ENCODE peak calls at places on chromosomes 4 and X, in eight cellular contexts. One of them, this sample, is unnamed.

GRCh38 chr4:109916003-109916399 is 3.3 kb downstream of the EGF start:
- DNase-seq in neural crest cell: no peak
- DNase-seq in NB4: no peak
- DNase-seq in psoas muscle: no peak
- DNase-seq in Daoy: no peak
- DNase-seq in EL: no peak
- DNase-seq in choroid plexus epithelial cell: no peak
- DNase-seq in NCI-H2081: no peak
- DNase-seq in this sample: peak; percentile 7

GRCh38 chr4:15001248-15001824 is 945 bp upstream of the CPEB2 start:
- DNase-seq in neural crest cell: peak; percentile 18
- DNase-seq in NB4: peak; percentile 84
- DNase-seq in psoas muscle: peak; percentile 85
- DNase-seq in Daoy: peak; percentile 67
- DNase-seq in EL: peak; percentile 84
- DNase-seq in choroid plexus epithelial cell: peak; percentile 96
- DNase-seq in NCI-H2081: peak; percentile 61
- DNase-seq in this sample: peak; percentile 92

GRCh38 chr4:56388311-56388710 is 1.0 kb upstream of the AASDH start:
- DNase-seq in neural crest cell: no peak
- DNase-seq in NB4: peak; percentile 40
- DNase-seq in psoas muscle: no peak
- DNase-seq in Daoy: no peak
- DNase-seq in EL: peak; percentile 1
- DNase-seq in choroid plexus epithelial cell: no peak
- DNase-seq in NCI-H2081: no peak
- DNase-seq in this sample: no peak

GRCh38 chrX:38985375-38985774 is 184.1 kb downstream of the MID1IP1 start:
- DNase-seq in neural crest cell: no peak
- DNase-seq in NB4: peak; percentile 58
- DNase-seq in psoas muscle: no peak
- DNase-seq in Daoy: no peak
- DNase-seq in EL: peak; percentile 1
- DNase-seq in choroid plexus epithelial cell: peak; percentile 30
- DNase-seq in NCI-H2081: no peak
- DNase-seq in this sample: peak; percentile 5

GRCh38 chrX:114127411-114128025 is 456.4 kb upstream of the HTR2C start:
- DNase-seq in neural crest cell: no peak
- DNase-seq in NB4: no peak
- DNase-seq in psoas muscle: no peak
- DNase-seq in Daoy: no peak
- DNase-seq in EL: no peak
- DNase-seq in choroid plexus epithelial cell: no peak
- DNase-seq in NCI-H2081: no peak
- DNase-seq in this sample: no peak

GRCh38 chrX:110241816-110242215 is 76.1 kb downstream of the AMMECR1 start:
- DNase-seq in neural crest cell: no peak
- DNase-seq in NB4: no peak
- DNase-seq in psoas muscle: no peak
- DNase-seq in Daoy: peak; percentile 2
- DNase-seq in EL: peak; percentile 4
- DNase-seq in choroid plexus epithelial cell: peak; percentile 44
- DNase-seq in NCI-H2081: peak; percentile 28
- DNase-seq in this sample: no peak

GRCh38 chr4:85783483-85783882 is 308.5 kb downstream of the ARHGAP24 start:
- DNase-seq in neural crest cell: no peak
- DNase-seq in NB4: no peak
- DNase-seq in psoas muscle: no peak
- DNase-seq in Daoy: peak; percentile 41
- DNase-seq in EL: peak; percentile 93
- DNase-seq in choroid plexus epithelial cell: peak; percentile 92
- DNase-seq in NCI-H2081: no peak
- DNase-seq in this sample: peak; percentile 89

GRCh38 chr4:118032691-118033090 is 1.6 kb upstream of the NDST3 start:
- DNase-seq in neural crest cell: no peak
- DNase-seq in NB4: no peak
- DNase-seq in psoas muscle: no peak
- DNase-seq in Daoy: peak; percentile 69
- DNase-seq in EL: no peak
- DNase-seq in choroid plexus epithelial cell: peak; percentile 4
- DNase-seq in NCI-H2081: peak; percentile 5
- DNase-seq in this sample: peak; percentile 29

GRCh38 chr4:15711762-15712161 is 8.9 kb downstream of the BST1 start:
- DNase-seq in neural crest cell: no peak
- DNase-seq in NB4: no peak
- DNase-seq in psoas muscle: no peak
- DNase-seq in Daoy: no peak
- DNase-seq in EL: no peak
- DNase-seq in choroid plexus epithelial cell: no peak
- DNase-seq in NCI-H2081: no peak
- DNase-seq in this sample: no peak

GRCh38 chrX:42704454-42704853 is 73.5 kb downstream of the PPP1R2C start:
- DNase-seq in neural crest cell: no peak
- DNase-seq in NB4: no peak
- DNase-seq in psoas muscle: no peak
- DNase-seq in Daoy: no peak
- DNase-seq in EL: peak; percentile 1
- DNase-seq in choroid plexus epithelial cell: peak; percentile 15
- DNase-seq in NCI-H2081: no peak
- DNase-seq in this sample: no peak

GRCh38 chrX:29824176-29824906 is 391.0 kb upstream of the MAGEB2 start:
- DNase-seq in neural crest cell: no peak
- DNase-seq in NB4: no peak
- DNase-seq in psoas muscle: no peak
- DNase-seq in Daoy: no peak
- DNase-seq in EL: no peak
- DNase-seq in choroid plexus epithelial cell: no peak
- DNase-seq in NCI-H2081: no peak
- DNase-seq in this sample: no peak

GRCh38 chr4:91758487-91758886 is 545.3 kb upstream of the GRID2 start:
- DNase-seq in neural crest cell: no peak
- DNase-seq in NB4: no peak
- DNase-seq in psoas muscle: no peak
- DNase-seq in Daoy: no peak
- DNase-seq in EL: no peak
- DNase-seq in choroid plexus epithelial cell: peak; percentile 69
- DNase-seq in NCI-H2081: no peak
- DNase-seq in this sample: peak; percentile 79

GRCh38 chrX:56802921-56803848 is 74.1 kb downstream of the NBDY start:
- DNase-seq in neural crest cell: peak; percentile 22
- DNase-seq in NB4: peak; percentile 55
- DNase-seq in psoas muscle: peak; percentile 94
- DNase-seq in Daoy: peak; percentile 47
- DNase-seq in EL: no peak
- DNase-seq in choroid plexus epithelial cell: peak; percentile 65
- DNase-seq in NCI-H2081: peak; percentile 49
- DNase-seq in this sample: peak; percentile 49

GRCh38 chrX:150573702-150574101 is 5.3 kb downstream of the MTM1 start:
- DNase-seq in neural crest cell: no peak
- DNase-seq in NB4: no peak
- DNase-seq in psoas muscle: no peak
- DNase-seq in Daoy: no peak
- DNase-seq in EL: no peak
- DNase-seq in choroid plexus epithelial cell: no peak
- DNase-seq in NCI-H2081: no peak
- DNase-seq in this sample: no peak

GRCh38 chrX:153761863-153762262 is 2.2 kb upstream of the PLXNB3 start:
- DNase-seq in neural crest cell: no peak
- DNase-seq in NB4: no peak
- DNase-seq in psoas muscle: no peak
- DNase-seq in Daoy: no peak
- DNase-seq in EL: no peak
- DNase-seq in choroid plexus epithelial cell: no peak
- DNase-seq in NCI-H2081: no peak
- DNase-seq in this sample: no peak

GRCh38 chrX:10615931-10616780 is 4.2 kb downstream of the MID1 start:
- DNase-seq in neural crest cell: no peak
- DNase-seq in NB4: peak; percentile 43
- DNase-seq in psoas muscle: no peak
- DNase-seq in Daoy: peak; percentile 53
- DNase-seq in EL: peak; percentile 61
- DNase-seq in choroid plexus epithelial cell: peak; percentile 82
- DNase-seq in NCI-H2081: peak; percentile 72
- DNase-seq in this sample: peak; percentile 69

GRCh38 chrX:13046035-13046851 is 1.8 kb upstream of the FAM9C start:
- DNase-seq in neural crest cell: no peak
- DNase-seq in NB4: no peak
- DNase-seq in psoas muscle: no peak
- DNase-seq in Daoy: no peak
- DNase-seq in EL: no peak
- DNase-seq in choroid plexus epithelial cell: no peak
- DNase-seq in NCI-H2081: no peak
- DNase-seq in this sample: peak; percentile 59

GRCh38 chr4:8532245-8532781 is 47.9 kb upstream of the GPR78 start:
- DNase-seq in neural crest cell: no peak
- DNase-seq in NB4: no peak
- DNase-seq in psoas muscle: peak; percentile 14
- DNase-seq in Daoy: no peak
- DNase-seq in EL: no peak
- DNase-seq in choroid plexus epithelial cell: no peak
- DNase-seq in NCI-H2081: no peak
- DNase-seq in this sample: no peak

GRCh38 chr4:15938182-15938581 is 358 bp downstream of the FGFBP1 start:
- DNase-seq in neural crest cell: no peak
- DNase-seq in NB4: no peak
- DNase-seq in psoas muscle: no peak
- DNase-seq in Daoy: peak; percentile 33
- DNase-seq in EL: no peak
- DNase-seq in choroid plexus epithelial cell: no peak
- DNase-seq in NCI-H2081: peak; percentile 19
- DNase-seq in this sample: no peak

GRCh38 chrX:47573334-47574095 is 8.7 kb upstream of the TIMP1 start:
- DNase-seq in neural crest cell: no peak
- DNase-seq in NB4: no peak
- DNase-seq in psoas muscle: no peak
- DNase-seq in Daoy: no peak
- DNase-seq in EL: peak; percentile 47
- DNase-seq in choroid plexus epithelial cell: no peak
- DNase-seq in NCI-H2081: no peak
- DNase-seq in this sample: peak; percentile 60

GRCh38 chrX:71282514-71283408 is 674 bp upstream of the NONO start:
- DNase-seq in neural crest cell: no peak
- DNase-seq in NB4: no peak
- DNase-seq in psoas muscle: no peak
- DNase-seq in Daoy: no peak
- DNase-seq in EL: no peak
- DNase-seq in choroid plexus epithelial cell: peak; percentile 56
- DNase-seq in NCI-H2081: peak; percentile 58
- DNase-seq in this sample: peak; percentile 65

GRCh38 chr4:151561551-151562256 is 152.7 kb downstream of the FHIP1A start:
- DNase-seq in neural crest cell: no peak
- DNase-seq in NB4: no peak
- DNase-seq in psoas muscle: no peak
- DNase-seq in Daoy: no peak
- DNase-seq in EL: peak; percentile 30
- DNase-seq in choroid plexus epithelial cell: no peak
- DNase-seq in NCI-H2081: no peak
- DNase-seq in this sample: no peak

GRCh38 chr4:147927377-147928137 is 195.7 kb downstream of the ARHGAP10 start:
- DNase-seq in neural crest cell: no peak
- DNase-seq in NB4: no peak
- DNase-seq in psoas muscle: peak; percentile 56
- DNase-seq in Daoy: peak; percentile 51
- DNase-seq in EL: peak; percentile 41
- DNase-seq in choroid plexus epithelial cell: peak; percentile 77
- DNase-seq in NCI-H2081: no peak
- DNase-seq in this sample: peak; percentile 22

GRCh38 chr4:83561381-83561780 is 25.5 kb downstream of the GPAT3 start:
- DNase-seq in neural crest cell: no peak
- DNase-seq in NB4: peak; percentile 84
- DNase-seq in psoas muscle: no peak
- DNase-seq in Daoy: peak; percentile 74
- DNase-seq in EL: peak; percentile 66
- DNase-seq in choroid plexus epithelial cell: peak; percentile 36
- DNase-seq in NCI-H2081: peak; percentile 13
- DNase-seq in this sample: peak; percentile 88

GRCh38 chrX:147675819-147676218 is 235.9 kb upstream of the FMR1 start:
- DNase-seq in neural crest cell: no peak
- DNase-seq in NB4: no peak
- DNase-seq in psoas muscle: no peak
- DNase-seq in Daoy: no peak
- DNase-seq in EL: no peak
- DNase-seq in choroid plexus epithelial cell: no peak
- DNase-seq in NCI-H2081: no peak
- DNase-seq in this sample: no peak

GRCh38 chr4:56728512-56728911 is 47.4 kb upstream of the HOPX start:
- DNase-seq in neural crest cell: no peak
- DNase-seq in NB4: peak; percentile 24
- DNase-seq in psoas muscle: no peak
- DNase-seq in Daoy: peak; percentile 68
- DNase-seq in EL: peak; percentile 82
- DNase-seq in choroid plexus epithelial cell: peak; percentile 98
- DNase-seq in NCI-H2081: peak; percentile 19
- DNase-seq in this sample: peak; percentile 100

GRCh38 chrX:151722241-151722846 is 6.5 kb downstream of the FATE1 start:
- DNase-seq in neural crest cell: peak; percentile 40
- DNase-seq in NB4: peak; percentile 66
- DNase-seq in psoas muscle: no peak
- DNase-seq in Daoy: peak; percentile 46
- DNase-seq in EL: peak; percentile 9
- DNase-seq in choroid plexus epithelial cell: peak; percentile 14
- DNase-seq in NCI-H2081: no peak
- DNase-seq in this sample: no peak

GRCh38 chr4:1609901-1610790 is 74.0 kb downstream of the FAM53A start:
- DNase-seq in neural crest cell: no peak
- DNase-seq in NB4: no peak
- DNase-seq in psoas muscle: peak; percentile 39
- DNase-seq in Daoy: no peak
- DNase-seq in EL: no peak
- DNase-seq in choroid plexus epithelial cell: no peak
- DNase-seq in NCI-H2081: no peak
- DNase-seq in this sample: no peak

GRCh38 chrX:69627744-69628143 is 11.8 kb downstream of the EDA start:
- DNase-seq in neural crest cell: no peak
- DNase-seq in NB4: no peak
- DNase-seq in psoas muscle: no peak
- DNase-seq in Daoy: no peak
- DNase-seq in EL: no peak
- DNase-seq in choroid plexus epithelial cell: no peak
- DNase-seq in NCI-H2081: no peak
- DNase-seq in this sample: no peak

GRCh38 chrX:119655125-119655524 is 37.8 kb downstream of the SEPTIN6 start:
- DNase-seq in neural crest cell: no peak
- DNase-seq in NB4: peak; percentile 29
- DNase-seq in psoas muscle: no peak
- DNase-seq in Daoy: peak; percentile 60
- DNase-seq in EL: peak; percentile 78
- DNase-seq in choroid plexus epithelial cell: peak; percentile 94
- DNase-seq in NCI-H2081: no peak
- DNase-seq in this sample: peak; percentile 97

GRCh38 chr4:90181644-90182043 is 54.5 kb downstream of the CCSER1 start:
- DNase-seq in neural crest cell: no peak
- DNase-seq in NB4: no peak
- DNase-seq in psoas muscle: no peak
- DNase-seq in Daoy: peak; percentile 2
- DNase-seq in EL: no peak
- DNase-seq in choroid plexus epithelial cell: no peak
- DNase-seq in NCI-H2081: no peak
- DNase-seq in this sample: no peak

GRCh38 chr4:95929448-95930064 is 89.7 kb downstream of the PDHA2 start:
- DNase-seq in neural crest cell: no peak
- DNase-seq in NB4: peak; percentile 2
- DNase-seq in psoas muscle: no peak
- DNase-seq in Daoy: no peak
- DNase-seq in EL: no peak
- DNase-seq in choroid plexus epithelial cell: peak; percentile 8
- DNase-seq in NCI-H2081: no peak
- DNase-seq in this sample: peak; percentile 17

GRCh38 chr4:146916479-146917076 is 29.1 kb downstream of the TTC29 start:
- DNase-seq in neural crest cell: peak; percentile 12
- DNase-seq in NB4: peak; percentile 48
- DNase-seq in psoas muscle: no peak
- DNase-seq in Daoy: no peak
- DNase-seq in EL: peak; percentile 40
- DNase-seq in choroid plexus epithelial cell: peak; percentile 69
- DNase-seq in NCI-H2081: peak; percentile 5
- DNase-seq in this sample: peak; percentile 45

This sample was measured in amniotic epithelial cell.